ENCODE peak calls at places on chromosomes 5 and 9, in ten cellular contexts. P is retinal pigment epithelial cell; R is fibroblast of lung; J is endodermal cell; W is AG04450; I is CD8-positive, alpha-beta T cell; V is left ventricle myocardium inferior; F is psoas muscle; S is AG04449; E is cardiac fibroblast. A is an unnamed sample.
A peak's percentile ranks its signal among the peaks of the same experiment; 100 is the strongest.

GRCh38 chr5:147613359-147613758 is 103.5 kb upstream of the DPYSL3 start:
- DNase-seq in P (no peak), R (peak; percentile 73), J (no peak), W (peak; percentile 3), I (no peak), V (no peak), F (no peak), S (no peak), E (peak; percentile 74), A (peak; percentile 81)

GRCh38 chr9:16145196-16145950 is 592.5 kb downstream of the CCDC171 start:
- DNase-seq in P (no peak), R (peak; percentile 75), J (no peak), W (no peak), I (no peak), V (no peak), F (no peak), S (no peak), E (no peak), A (peak; percentile 44)

GRCh38 chr9:30075451-30076199 is 2308.8 kb upstream of the ACO1 start:
- DNase-seq in P (peak; percentile 11), R (no peak), J (no peak), W (no peak), I (no peak), V (no peak), F (no peak), S (no peak), E (peak; percentile 4), A (no peak)

GRCh38 chr5:141094481-141095262 is at the start of gene PCDHB2:
- DNase-seq in P (no peak), R (peak; percentile 23), J (peak; percentile 91), W (no peak), I (no peak), V (no peak), F (peak; percentile 39), S (no peak), E (peak; percentile 19), A (peak; percentile 1)

GRCh38 chr9:35645736-35646582 is 4.8 kb downstream of the SIT1 start:
- DNase-seq in P (no peak), R (no peak), J (peak; percentile 91), W (no peak), I (no peak), V (no peak), F (no peak), S (no peak), E (no peak), A (peak; percentile 54)

GRCh38 chr5:16461026-16461425 is 4.6 kb downstream of the ZNF622 start:
- DNase-seq in P (no peak), R (peak; percentile 78), J (no peak), W (peak; percentile 23), I (no peak), V (no peak), F (no peak), S (peak; percentile 59), E (peak; percentile 40), A (peak; percentile 91)

GRCh38 chr9:124011460-124012301 is at the start of gene LHX2:
- DNase-seq in P (peak; percentile 89), R (peak; percentile 85), J (peak; percentile 97), W (no peak), I (no peak), V (peak; percentile 73), F (peak; percentile 51), S (peak; percentile 16), E (peak; percentile 81), A (peak; percentile 59)

GRCh38 chr5:61575103-61575502 is 243.0 kb downstream of the ZSWIM6 start:
- DNase-seq in P (peak; percentile 54), R (peak; percentile 92), J (no peak), W (peak; percentile 55), I (no peak), V (no peak), F (no peak), S (peak; percentile 58), E (peak; percentile 65), A (peak; percentile 82)

GRCh38 chr9:133581553-133582343 is 27.4 kb downstream of the FAM163B start:
- DNase-seq in P (no peak), R (no peak), J (no peak), W (no peak), I (no peak), V (peak; percentile 75), F (no peak), S (no peak), E (peak; percentile 7), A (peak; percentile 43)

GRCh38 chr9:5511935-5512580 is 1.7 kb downstream of the PDCD1LG2 start:
- DNase-seq in P (no peak), R (no peak), J (no peak), W (no peak), I (no peak), V (no peak), F (no peak), S (no peak), E (peak; percentile 25), A (no peak)
- H3K4me3 ChIP-seq in P (no peak overlapping the region), R (peak overlapping the region; percentile 64), J (no peak overlapping the region), W (peak overlapping the region; percentile 58), I (no peak overlapping the region), V (peak overlapping the region; percentile 57), F (peak overlapping the region; percentile 55), S (peak overlapping the region; percentile 64), E (peak overlapping the region; percentile 30), A (no peak overlapping the region)

GRCh38 chr9:116494815-116495634 is 192.1 kb upstream of the TRIM32 start:
- DNase-seq in P (no peak), R (no peak), J (peak; percentile 88), W (no peak), I (peak; percentile 12), V (no peak), F (no peak), S (no peak), E (peak; percentile 29), A (no peak)

GRCh38 chr9:116496167-116496566 is 190.9 kb upstream of the TRIM32 start:
- DNase-seq in P (no peak), R (no peak), J (no peak), W (no peak), I (no peak), V (no peak), F (no peak), S (no peak), E (no peak), A (no peak)

GRCh38 chr9:116499434-116499833 is 187.7 kb upstream of the TRIM32 start:
- DNase-seq in P (no peak), R (no peak), J (no peak), W (no peak), I (no peak), V (no peak), F (no peak), S (no peak), E (no peak), A (no peak)

GRCh38 chr9:116495725-116496124 is 191.4 kb upstream of the TRIM32 start:
- DNase-seq in P (no peak), R (no peak), J (no peak), W (no peak), I (no peak), V (no peak), F (no peak), S (no peak), E (no peak), A (no peak)

GRCh38 chr9:116497081-116497480 is 190.0 kb upstream of the TRIM32 start:
- DNase-seq in P (no peak), R (no peak), J (no peak), W (no peak), I (no peak), V (no peak), F (no peak), S (no peak), E (no peak), A (no peak)
- TF ChIP-seq CTCF in P (no peak), R (no peak), J (peak; percentile 21), W (no peak), I (no peak), V (no peak), F (no peak), S (no peak), E (no peak), A (no peak)

GRCh38 chr9:126641118-126641851 is 27.6 kb downstream of the LMX1B start:
- DNase-seq in P (no peak), R (no peak), J (no peak), W (no peak), I (no peak), V (no peak), F (no peak), S (no peak), E (no peak), A (no peak)

GRCh38 chr9:126643945-126644527 is 30.3 kb downstream of the LMX1B start:
- DNase-seq in P (no peak), R (no peak), J (no peak), W (no peak), I (no peak), V (no peak), F (no peak), S (no peak), E (no peak), A (no peak)

GRCh38 chr9:126646162-126646561 is 32.4 kb downstream of the LMX1B start:
- DNase-seq in P (no peak), R (no peak), J (no peak), W (no peak), I (no peak), V (no peak), F (no peak), S (no peak), E (no peak), A (no peak)

GRCh38 chr9:126642009-126642744 is 28.4 kb downstream of the LMX1B start:
- DNase-seq in P (no peak), R (no peak), J (peak; percentile 63), W (no peak), I (no peak), V (no peak), F (no peak), S (no peak), E (no peak), A (no peak)

GRCh38 chr9:126642839-126643238 is 29.1 kb downstream of the LMX1B start:
- DNase-seq in P (no peak), R (no peak), J (peak; percentile 88), W (no peak), I (no peak), V (no peak), F (no peak), S (no peak), E (no peak), A (no peak)
- H3K4me3 ChIP-seq in P (no peak overlapping the region), R (no peak overlapping the region), J (peak overlapping the region; percentile 54), W (no peak overlapping the region), I (no peak overlapping the region), V (no peak overlapping the region), F (no peak overlapping the region), S (no peak overlapping the region), E (no peak overlapping the region), A (no peak overlapping the region)

GRCh38 chr5:136364307-136364706 is 1.0 kb downstream of the TRPC7 start:
- DNase-seq in P (no peak), R (no peak), J (no peak), W (no peak), I (no peak), V (no peak), F (no peak), S (no peak), E (peak; percentile 4), A (peak; percentile 15)
- TF ChIP-seq CTCF in P (peak; percentile 33), R (no peak), J (peak; percentile 71), W (peak; percentile 22), I (no peak), V (no peak), F (no peak), S (peak; percentile 7), E (peak; percentile 38), A (peak; percentile 63)

GRCh38 chr9:112717669-112718331 is at the start of gene INIP:
- DNase-seq in P (peak; percentile 92), R (peak; percentile 96), J (peak; percentile 99), W (peak; percentile 84), I (peak; percentile 97), V (peak; percentile 96), F (peak; percentile 96), S (peak; percentile 65), E (peak; percentile 96), A (peak; percentile 97)
- H3K4me3 ChIP-seq in P (peak within 1 kb of the TSS; percentile 98), R (peak within 1 kb of the TSS; percentile 83), J (peak within 1 kb of the TSS; percentile 98), W (peak within 1 kb of the TSS; percentile 95), I (peak within 1 kb of the TSS; percentile 83), V (peak within 1 kb of the TSS; percentile 88), F (peak within 1 kb of the TSS; percentile 86), S (peak within 1 kb of the TSS; percentile 95), E (peak within 1 kb of the TSS; percentile 85), A (peak within 1 kb of the TSS; percentile 94)